ENCODE peak calls at places on chromosomes 5 and 9, in nine cellular contexts. C is GM12878, S is body of pancreas, G is left cardiac atrium, M is mucosa of descending colon, V is foreskin fibroblast, T is head of caudate nucleus, Y is dorsolateral prefrontal cortex, N is frontal cortex. U is an unnamed sample.

GRCh38 chr5:177546262-177546741 is 8.1 kb downstream of the FAM193B start:
- DNase-seq in N (peak; percentile 51), G (peak; percentile 60), Y (no peak), C (no peak), V (peak; percentile 98), M (peak; percentile 26), S (peak; percentile 58), T (no peak), U (peak; percentile 93)

GRCh38 chr5:157566902-157567489 is 8.6 kb downstream of the ADAM19 start:
- DNase-seq in G (peak; percentile 35), C (no peak), T (no peak), V (no peak), S (no peak), N (no peak), Y (no peak), M (no peak), U (no peak)

GRCh38 chr9:130240410-130241197 is 25.0 kb upstream of the HMCN2 start:
- DNase-seq in M (peak; percentile 74), S (peak; percentile 57), V (peak; percentile 52), G (no peak), C (peak; percentile 54), Y (peak; percentile 65), T (peak; percentile 83), N (peak; percentile 61), U (peak; percentile 83)

GRCh38 chr9:85746309-85746708 is 4.6 kb upstream of the AGTPBP1 start:
- DNase-seq in M (no peak), G (no peak), V (no peak), T (no peak), N (no peak), C (no peak), Y (no peak), S (no peak), U (no peak)

GRCh38 chr5:59767753-59768159 is 125.8 kb downstream of the PDE4D start:
- DNase-seq in C (no peak), S (no peak), M (no peak), Y (no peak), G (no peak), N (no peak), V (no peak), T (no peak), U (no peak)

GRCh38 chr5:94674841-94675382 is 56.4 kb downstream of the SLF1 start:
- DNase-seq in Y (no peak), V (no peak), C (no peak), M (no peak), T (no peak), N (no peak), S (no peak), G (no peak), U (peak; percentile 19)

GRCh38 chr9:76605271-76605670 is 146.3 kb downstream of the GCNT1 start:
- DNase-seq in Y (no peak), N (no peak), C (peak; percentile 15), V (no peak), G (no peak), S (no peak), T (no peak), M (no peak), U (no peak)

GRCh38 chr5:111854196-111854595 is 97.2 kb upstream of the NREP start:
- DNase-seq in N (no peak), V (no peak), Y (no peak), T (no peak), C (no peak), S (no peak), M (no peak), G (no peak), U (no peak)

GRCh38 chr5:157602505-157602904 is 26.9 kb upstream of the ADAM19 start:
- DNase-seq in T (no peak), Y (no peak), C (no peak), G (no peak), V (no peak), S (no peak), M (no peak), N (no peak), U (no peak)

GRCh38 chr9:95313010-95313498 is 4.5 kb downstream of the FANCC start:
- DNase-seq in Y (peak; percentile 66), M (peak; percentile 88), V (peak; percentile 49), G (peak; percentile 60), C (no peak), S (peak; percentile 87), N (peak; percentile 44), T (peak; percentile 81), U (peak; percentile 82)

GRCh38 chr5:103014983-103015382 is 105.0 kb downstream of the GIN1 start:
- DNase-seq in T (no peak), N (no peak), C (no peak), M (no peak), S (no peak), V (peak; percentile 45), Y (no peak), G (no peak), U (no peak)

GRCh38 chr9:87068177-87068845 is 121.0 kb upstream of the GAS1 start:
- DNase-seq in V (no peak), M (no peak), G (no peak), S (no peak), Y (no peak), T (no peak), N (no peak), C (no peak), U (no peak)

GRCh38 chr5:39513236-39513635 is 88.5 kb upstream of the DAB2 start:
- DNase-seq in V (no peak), M (peak; percentile 48), S (no peak), N (no peak), T (no peak), G (no peak), C (no peak), Y (no peak), U (peak; percentile 60)

GRCh38 chr9:18256574-18256973 is 217.4 kb upstream of the ADAMTSL1 start:
- DNase-seq in G (peak; percentile 28), Y (no peak), M (peak; percentile 19), T (no peak), S (no peak), C (no peak), V (peak; percentile 68), N (no peak), U (no peak)

GRCh38 chr5:67431191-67431590 is 234.6 kb upstream of the CD180 start:
- DNase-seq in C (no peak), V (no peak), G (no peak), Y (no peak), S (no peak), M (no peak), N (no peak), T (no peak), U (no peak)

GRCh38 chr5:10675177-10675700 is 85.8 kb downstream of the DAP start:
- DNase-seq in G (no peak), V (no peak), S (no peak), M (no peak), Y (no peak), C (no peak), N (no peak), T (peak; percentile 26), U (no peak)

GRCh38 chr9:87546704-87547103 is 49.0 kb downstream of the DAPK1 start:
- DNase-seq in C (no peak), Y (no peak), S (no peak), M (no peak), T (no peak), N (no peak), G (no peak), V (no peak), U (no peak)

GRCh38 chr9:88766778-88767503 is 224.3 kb upstream of the S1PR3 start:
- DNase-seq in T (no peak), G (no peak), S (no peak), N (no peak), C (no peak), Y (no peak), V (peak; percentile 80), M (no peak), U (no peak)

GRCh38 chr5:14108170-14108996 is 34.8 kb upstream of the TRIO start:
- DNase-seq in G (peak; percentile 66), N (peak; percentile 54), M (peak; percentile 81), T (no peak), C (peak; percentile 44), S (peak; percentile 69), V (peak; percentile 78), Y (peak; percentile 43), U (peak; percentile 25)

GRCh38 chr9:130660683-130661460 is 3.5 kb upstream of the PRDM12 start:
- DNase-seq in V (no peak), T (no peak), Y (no peak), N (no peak), C (no peak), S (no peak), G (no peak), M (no peak), U (peak; percentile 96)

GRCh38 chr9:133782157-133783130 is 44.3 kb upstream of the SARDH start:
- DNase-seq in G (peak; percentile 75), N (peak; percentile 86), Y (peak; percentile 82), V (peak; percentile 45), S (peak; percentile 80), C (peak; percentile 13), T (peak; percentile 87), M (peak; percentile 91), U (peak; percentile 76)

GRCh38 chr5:147483961-147484707 is 25.7 kb downstream of the DPYSL3 start:
- DNase-seq in M (peak; percentile 49), C (no peak), G (peak; percentile 70), Y (no peak), T (no peak), S (peak; percentile 20), V (peak; percentile 89), N (no peak), U (peak; percentile 18)

U was measured in SJCRH30.